ENCODE peak calls at places on chromosomes 5 and 9, in six cellular contexts. S, E, Y, P, L and H are unnamed samples.

GRCh38 chr9:112505607-112506006 is 19.0 kb downstream of the KIAA1958 start:
- DNase-seq in S (no peak), E (no peak), Y (no peak), P (no peak), L (no peak), H (no peak)

GRCh38 chr9:104091028-104091590 is 3.0 kb upstream of the SMC2 start:
- DNase-seq in S (no peak), E (no peak), Y (peak), P (no peak), L (no peak), H (no peak)

GRCh38 chr5:159099049-159099760 is 511 bp downstream of the EBF1 start:
- DNase-seq in S (peak), E (peak), Y (peak), P (no peak), L (peak), H (no peak)

GRCh38 chr9:135335691-135336181 is 143.8 kb upstream of the PPP1R26 start:
- DNase-seq in S (no peak), E (no peak), Y (no peak), P (peak), L (no peak), H (no peak)

GRCh38 chr9:123957731-123958130 is 27.8 kb upstream of the DENND1A start:
- DNase-seq in S (no peak), E (no peak), Y (no peak), P (no peak), L (no peak), H (no peak)

GRCh38 chr9:89533396-89534187 is 35.7 kb upstream of the SEMA4D start:
- DNase-seq in S (no peak), E (no peak), Y (no peak), P (no peak), L (peak), H (no peak)

GRCh38 chr5:56050566-56051292 is 56.0 kb upstream of the IL6ST start:
- DNase-seq in S (no peak), E (no peak), Y (no peak), P (no peak), L (no peak), H (no peak)

GRCh38 chr5:96807099-96807654 is 568 bp downstream of the ERAP1 start:
- DNase-seq in S (no peak), E (peak), Y (peak), P (no peak), L (peak), H (peak)

GRCh38 chr5:134053840-134054338 is 49.1 kb upstream of the VDAC1 start:
- DNase-seq in S (no peak), E (no peak), Y (no peak), P (no peak), L (peak), H (no peak)

GRCh38 chr5:1538741-1539392 is 15.1 kb upstream of the LPCAT1 start:
- DNase-seq in S (no peak), E (no peak), Y (no peak), P (no peak), L (no peak), H (peak)

GRCh38 chr5:59485629-59486439 is 407.7 kb downstream of the PDE4D start:
- DNase-seq in S (no peak), E (no peak), Y (no peak), P (no peak), L (no peak), H (no peak)

GRCh38 chr9:127728808-127729207 is 6.3 kb downstream of the TOR2A start:
- DNase-seq in S (no peak), E (no peak), Y (no peak), P (no peak), L (no peak), H (no peak)

GRCh38 chr5:149831492-149831891 is 101.4 kb downstream of the PPARGC1B start:
- DNase-seq in S (peak), E (no peak), Y (no peak), P (no peak), L (no peak), H (no peak)

GRCh38 chr5:9441610-9442009 is 104.3 kb downstream of the SEMA5A start:
- DNase-seq in S (no peak), E (no peak), Y (peak), P (no peak), L (no peak), H (no peak)

GRCh38 chr5:92769986-92770385 is 811.0 kb downstream of the NR2F1-AS1 start:
- DNase-seq in S (no peak), E (no peak), Y (no peak), P (no peak), L (no peak), H (no peak)

GRCh38 chr9:33297455-33297854 is 7.1 kb downstream of the NFX1 start:
- DNase-seq in S (no peak), E (no peak), Y (no peak), P (no peak), L (no peak), H (peak)

GRCh38 chr5:113092683-113093082 is 116.1 kb downstream of the DCP2 start:
- DNase-seq in S (no peak), E (no peak), Y (peak), P (no peak), L (no peak), H (no peak)

GRCh38 chr9:126499005-126499910 is 114.5 kb upstream of the LMX1B start:
- DNase-seq in S (peak), E (peak), Y (peak), P (no peak), L (peak), H (no peak)

GRCh38 chr5:105544300-105544699 is 1981.7 kb upstream of the NUDT12 start:
- DNase-seq in S (no peak), E (no peak), Y (no peak), P (no peak), L (no peak), H (no peak)

GRCh38 chr5:74124826-74125225 is 498.8 kb downstream of the ARHGEF28 start:
- DNase-seq in S (no peak), E (no peak), Y (no peak), P (no peak), L (no peak), H (no peak)